ENCODE peak calls at places on chromosomes 16 and 17, in six cellular contexts. L, T, K, Y, E and J are unnamed samples.

GRCh38 chr17:78266771-78267170 is 35.3 kb downstream of the TMEM235 start:
- DNase-seq in E (no peak), Y (no peak), K (no peak), L (no peak), T (no peak), J (no peak)

GRCh38 chr16:57427307-57427706 is 19.9 kb downstream of the CIAPIN1 start:
- DNase-seq in K (no peak), L (no peak), E (no peak), T (no peak), Y (no peak), J (no peak)

GRCh38 chr16:4200781-4201137 is 41.1 kb downstream of the SRL start:
- DNase-seq in T (no peak), K (no peak), E (no peak), Y (no peak), L (no peak), J (no peak)

GRCh38 chr17:27475070-27475673 is 18.9 kb downstream of the KSR1 start:
- DNase-seq in T (no peak), Y (no peak), K (no peak), E (no peak), L (no peak), J (no peak)

GRCh38 chr17:44004077-44004760 is at the start of gene NAGS:
- DNase-seq in T (peak; percentile 91), L (no peak), Y (peak; percentile 24), K (no peak), E (peak; percentile 71), J (no peak)

GRCh38 chr17:27345141-27345904 is 51.4 kb downstream of the WSB1 start:
- DNase-seq in K (no peak), Y (no peak), L (no peak), T (no peak), E (peak; percentile 98), J (no peak)

GRCh38 chr16:4182581-4183257 is 59.2 kb downstream of the SRL start:
- DNase-seq in L (no peak), Y (no peak), T (no peak), E (no peak), K (no peak), J (no peak)

GRCh38 chr17:63476494-63476856 is 386 bp upstream of the ACE start:
- DNase-seq in K (no peak), L (no peak), Y (no peak), T (no peak), E (peak; percentile 72), J (no peak)

GRCh38 chr16:30786936-30787612 is at the start of gene ZNF629:
- DNase-seq in K (peak; percentile 81), E (peak; percentile 95), T (peak; percentile 68), L (peak; percentile 39), Y (peak; percentile 67), J (no peak)

GRCh38 chr17:7294614-7295153 is at the start of gene YBX2:
- DNase-seq in Y (peak; percentile 81), K (peak; percentile 67), L (peak; percentile 48), E (peak; percentile 98), T (peak; percentile 94), J (peak; percentile 91)

GRCh38 chr17:50185724-50186545 is 15.5 kb downstream of the COL1A1 start:
- DNase-seq in Y (no peak), T (no peak), E (no peak), K (no peak), L (no peak), J (no peak)

GRCh38 chr16:30893082-30893743 is 664 bp downstream of the BCL7C start:
- DNase-seq in T (no peak), Y (no peak), K (no peak), L (no peak), E (peak; percentile 71), J (no peak)

GRCh38 chr17:20284575-20284974 is 182.8 kb downstream of the LGALS9B start:
- DNase-seq in E (no peak), L (no peak), K (no peak), Y (no peak), T (no peak), J (no peak)

GRCh38 chr17:64008830-64009229 is 10.7 kb downstream of the PRR29 start:
- DNase-seq in K (no peak), L (no peak), Y (no peak), T (no peak), E (no peak), J (no peak)

GRCh38 chr17:82781894-82782274 is 30.0 kb downstream of the TBCD start:
- DNase-seq in E (peak; percentile 82), Y (peak; percentile 84), L (peak; percentile 36), K (peak; percentile 87), T (peak; percentile 80), J (peak; percentile 37)

GRCh38 chr16:77790964-77791363 is 2.6 kb downstream of the VAT1L start:
- DNase-seq in E (no peak), L (no peak), Y (no peak), T (no peak), K (no peak), J (no peak)

GRCh38 chr17:78901806-78902205 is 1.2 kb downstream of the CEP295NL start:
- DNase-seq in T (no peak), Y (no peak), E (no peak), L (no peak), K (no peak), J (no peak)

GRCh38 chr16:82361885-82362284 is 191.9 kb upstream of the MPHOSPH6 start:
- DNase-seq in E (no peak), T (no peak), Y (no peak), K (no peak), L (no peak), J (no peak)

GRCh38 chr16:23682181-23682580 is 3.5 kb downstream of the PLK1 start:
- DNase-seq in Y (no peak), T (no peak), K (no peak), E (no peak), L (no peak), J (no peak)

GRCh38 chr16:30351586-30352419 is 3.3 kb downstream of the CD2BP2 start:
- DNase-seq in K (peak; percentile 87), E (no peak), L (peak; percentile 39), Y (peak; percentile 89), T (no peak), J (no peak)

GRCh38 chr16:15951852-15952251 is 2.4 kb downstream of the ABCC1 start:
- DNase-seq in T (no peak), Y (no peak), L (no peak), E (no peak), K (no peak), J (no peak)

GRCh38 chr17:62628845-62629555 is 1.5 kb downstream of the MRC2 start:
- DNase-seq in L (no peak), T (no peak), E (peak; percentile 49), K (peak; percentile 73), Y (peak; percentile 32), J (no peak)

GRCh38 chr17:75404739-75405364 is 626 bp downstream of the GRB2 start:
- DNase-seq in T (peak; percentile 44), L (no peak), E (peak; percentile 57), Y (peak; percentile 54), K (peak; percentile 67), J (no peak)

GRCh38 chr16:68090526-68090925 is 5.4 kb downstream of the NFATC3 start:
- DNase-seq in Y (no peak), K (no peak), T (no peak), L (no peak), E (no peak), J (no peak)
- H3K4me1 ChIP-seq in Y (peaks cover 66% of the 10 kb centered on the region), K (no peaks in the 10 kb centered on the region), T (peaks cover 15% of the 10 kb centered on the region), L (peaks cover 23% of the 10 kb centered on the region), E (peaks cover 29% of the 10 kb centered on the region), J (peaks cover 2% of the 10 kb centered on the region)

GRCh38 chr16:72876221-72876620 is 171.7 kb downstream of the ZFHX3 start:
- DNase-seq in Y (peak; percentile 74), K (peak; percentile 89), E (no peak), T (no peak), L (no peak), J (no peak)

GRCh38 chr16:72876981-72877373 is 171.0 kb downstream of the ZFHX3 start:
- DNase-seq in K (no peak), L (no peak), E (no peak), T (peak; percentile 41), Y (no peak), J (no peak)

GRCh38 chr16:72873853-72874252 is 174.1 kb downstream of the ZFHX3 start:
- DNase-seq in K (no peak), E (no peak), L (no peak), Y (no peak), T (no peak), J (no peak)

GRCh38 chr16:72877374-72878028 is 170.4 kb downstream of the ZFHX3 start:
- DNase-seq in L (peak; percentile 83), T (peak; percentile 32), Y (no peak), E (no peak), K (no peak), J (no peak)

DNA sequence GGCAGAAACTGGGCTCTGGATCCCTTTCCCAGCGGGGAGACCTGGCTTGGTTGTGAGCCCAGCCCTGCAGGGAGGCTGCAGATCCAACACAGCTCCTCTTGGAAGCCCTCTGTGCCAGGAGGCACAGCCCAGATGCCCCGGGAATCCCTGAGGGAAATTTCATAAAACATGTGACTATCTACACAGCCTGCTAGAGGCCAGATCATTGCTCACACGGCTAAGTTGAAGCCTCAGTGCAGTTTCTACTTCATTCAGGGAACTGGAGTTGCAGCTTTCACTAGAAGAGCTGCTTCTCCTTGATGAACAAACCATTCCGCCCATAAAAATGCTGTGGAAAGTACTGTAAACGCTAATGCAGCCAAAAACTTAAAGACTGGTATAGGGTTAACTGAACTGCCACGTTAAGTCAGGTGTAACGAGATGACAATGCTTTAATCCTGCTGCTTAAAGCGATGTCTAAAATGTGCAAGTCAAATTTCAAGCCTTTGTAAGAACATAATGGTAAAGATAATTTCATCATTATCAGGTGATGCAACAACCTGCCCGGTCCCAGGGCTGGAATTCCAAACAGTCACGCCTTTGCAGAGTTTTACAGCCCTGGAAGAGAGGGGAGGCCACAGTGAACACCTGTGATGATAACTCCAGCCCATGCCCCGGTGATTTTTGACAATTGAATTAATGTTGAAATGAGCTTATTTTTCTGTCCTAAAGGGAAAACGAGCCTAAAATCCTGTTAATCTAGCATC is 172.5 kb downstream of the ZFHX3 start:
- DNase-seq in Y (no peak), E (no peak), T (peak; percentile 53), L (no peak), K (no peak), J (no peak)
- H3K27ac ChIP-seq in Y (no peak overlapping the region), E (no peak overlapping the region), T (no peak overlapping the region), L (no peak overlapping the region), K (no peak overlapping the region), J (no peak overlapping the region)

DNA sequence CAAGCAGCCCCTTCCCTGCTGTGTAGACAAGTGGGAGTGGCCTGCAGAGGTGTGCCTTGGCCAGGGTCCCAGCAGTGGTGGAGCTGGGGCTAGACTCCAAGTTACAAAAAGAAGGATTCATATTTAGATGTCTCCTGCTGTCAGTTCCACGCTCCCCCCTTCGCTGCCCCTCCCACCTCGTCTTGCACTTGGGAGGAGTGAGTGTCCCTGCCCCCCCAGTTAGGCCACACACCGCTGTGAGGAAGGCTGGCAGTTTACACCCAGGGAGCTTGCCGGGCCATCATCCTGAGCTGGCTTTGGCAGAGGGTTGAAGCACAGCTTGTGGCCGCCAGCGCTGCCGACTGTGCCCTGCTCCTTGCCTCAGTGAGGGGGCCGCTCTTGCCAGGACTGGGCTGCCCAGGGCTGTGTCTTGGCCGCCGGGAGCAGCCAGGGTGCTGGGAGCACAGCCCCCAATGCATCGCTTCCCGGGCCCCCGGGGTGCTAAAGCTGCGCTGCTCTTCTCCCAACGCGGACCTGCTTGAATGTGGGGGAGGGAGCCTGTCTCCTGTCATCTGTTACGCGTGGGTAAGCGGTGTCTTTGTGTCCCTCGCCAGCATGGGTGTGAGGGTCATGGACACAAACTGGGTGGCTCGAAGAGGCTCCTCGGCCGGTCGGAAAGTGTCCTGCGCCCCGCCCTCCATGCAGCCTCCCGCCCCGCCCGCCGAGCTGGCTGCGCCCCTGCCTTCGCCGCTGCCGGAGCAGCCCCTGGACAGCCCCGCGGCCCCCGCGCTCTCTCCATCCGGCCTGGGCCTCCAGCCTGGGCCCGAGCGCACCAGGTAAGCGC is 44.1 kb downstream of the ELAC2 start:
- DNase-seq in L (no peak), Y (no peak), K (no peak), E (peak; percentile 69), T (no peak), J (no peak)
- H3K4me3 ChIP-seq in L (no peak overlapping the region), Y (peak overlapping the region; percentile 53), K (no peak overlapping the region), E (peak overlapping the region; percentile 68), T (no peak overlapping the region), J (peak overlapping the region; percentile 31)

GRCh38 chr17:32824334-32824733 is 52.6 kb downstream of the MYO1D start:
- DNase-seq in Y (no peak), L (no peak), E (no peak), K (no peak), T (no peak), J (no peak)
- H3K4me1 ChIP-seq in Y (no peaks in the 10 kb centered on the region), L (no peaks in the 10 kb centered on the region), E (peaks cover 11% of the 10 kb centered on the region), K (peaks cover 10% of the 10 kb centered on the region), T (peaks cover 3% of the 10 kb centered on the region), J (peaks cover 1% of the 10 kb centered on the region)